ENCODE peak calls at places on chromosomes 13 and 19, in nine cellular contexts. A is breast epithelium, V is H1, T is spleen, J is stomach, U is suprapubic skin, W is transverse colon, Z is GM23338, Y is sigmoid colon. K is an unnamed sample.

GRCh38 chr19:40862785-40863184 is 12.5 kb upstream of the CYP2A6 start:
- DNase-seq in J (no peak), U (no peak), A (no peak), T (no peak), Z (no peak), W (no peak), V (no peak), Y (no peak), K (no peak)

GRCh38 chr19:8877854-8878705 is 45.9 kb downstream of the MBD3L1 start:
- DNase-seq in A (no peak), U (no peak), J (no peak), Y (no peak), Z (peak; percentile 0), W (no peak), T (no peak), V (no peak), K (no peak)

GRCh38 chr19:2424686-2425621 is 2.4 kb downstream of the TIMM13 start:
- DNase-seq in Z (peak; percentile 84), V (peak; percentile 67), J (peak; percentile 30), T (peak; percentile 86), A (no peak), Y (peak; percentile 73), U (no peak), W (no peak), K (no peak)

GRCh38 chr13:23087884-23088283 is 92.9 kb upstream of the SGCG start:
- DNase-seq in U (no peak), W (no peak), V (no peak), Z (peak; percentile 70), A (no peak), J (no peak), T (no peak), Y (no peak), K (peak; percentile 10)

GRCh38 chr13:100987993-100988392 is 313.4 kb upstream of the TMTC4 start:
- DNase-seq in J (no peak), U (no peak), W (no peak), T (no peak), Z (peak; percentile 48), A (no peak), Y (no peak), V (no peak), K (no peak)

GRCh38 chr19:30374791-30375650 is 2.8 kb downstream of the ZNF536 start:
- DNase-seq in V (no peak), U (peak; percentile 58), Z (peak; percentile 70), A (no peak), J (peak; percentile 21), Y (no peak), T (no peak), W (no peak), K (no peak)

GRCh38 chr19:38055655-38056521 is 148.9 kb downstream of the SIPA1L3 start:
- DNase-seq in U (no peak), A (no peak), Y (no peak), Z (peak; percentile 69), T (no peak), J (no peak), V (no peak), W (no peak), K (no peak)

GRCh38 chr13:113726961-113727411 is 32.0 kb upstream of the TMEM255B start:
- DNase-seq in U (no peak), T (peak; percentile 86), V (no peak), W (no peak), Z (no peak), J (no peak), Y (no peak), A (no peak), K (no peak)

GRCh38 chr13:30739646-30740642 is 4.6 kb downstream of the ALOX5AP start:
- DNase-seq in A (no peak), J (peak; percentile 27), Y (no peak), Z (no peak), T (no peak), U (peak; percentile 44), W (no peak), V (no peak), K (no peak)

GRCh38 chr13:39835253-39835652 is 179.8 kb downstream of the COG6 start:
- DNase-seq in Z (no peak), Y (no peak), V (no peak), W (no peak), A (no peak), J (no peak), U (no peak), T (no peak), K (no peak)

GRCh38 chr13:40445557-40445990 is 220.9 kb downstream of the FOXO1 start:
- DNase-seq in Y (no peak), W (peak; percentile 60), A (no peak), V (no peak), Z (peak; percentile 14), T (peak; percentile 96), U (no peak), J (peak; percentile 34), K (no peak)

GRCh38 chr13:86870388-86870966 is 800.7 kb upstream of the SLITRK5 start:
- DNase-seq in A (no peak), V (no peak), U (no peak), W (no peak), Z (peak; percentile 32), T (no peak), J (no peak), Y (no peak), K (no peak)

GRCh38 chr13:77532983-77533382 is 2.5 kb upstream of the SCEL start:
- DNase-seq in J (no peak), A (no peak), T (no peak), V (no peak), W (no peak), Z (no peak), Y (no peak), U (no peak), K (no peak)

GRCh38 chr19:4649392-4650094 is 10.2 kb downstream of the TNFAIP8L1 start:
- DNase-seq in U (no peak), A (no peak), J (no peak), T (no peak), Z (no peak), W (no peak), V (no peak), Y (no peak), K (no peak)

GRCh38 chr13:89363144-89363543 is 1692.0 kb downstream of the SLITRK5 start:
- DNase-seq in T (no peak), Z (peak; percentile 29), Y (no peak), V (no peak), U (no peak), W (no peak), A (no peak), J (no peak), K (no peak)

GRCh38 chr19:13712767-13713201 is 51.5 kb upstream of the MRI1 start:
- DNase-seq in W (no peak), V (no peak), A (no peak), U (no peak), Z (no peak), Y (no peak), T (no peak), J (no peak), K (no peak)

GRCh38 chr19:13717194-13717643 is 47.1 kb upstream of the MRI1 start:
- DNase-seq in V (no peak), U (no peak), Y (no peak), W (no peak), Z (no peak), J (no peak), A (no peak), T (no peak), K (no peak)

GRCh38 chr19:13723206-13723605 is 41.1 kb upstream of the MRI1 start:
- DNase-seq in T (no peak), Z (no peak), U (no peak), W (no peak), Y (no peak), J (no peak), A (no peak), V (no peak), K (no peak)

GRCh38 chr19:13718733-13719132 is 45.6 kb upstream of the MRI1 start:
- DNase-seq in T (no peak), W (peak; percentile 53), J (no peak), V (peak; percentile 29), A (no peak), Y (no peak), U (no peak), Z (peak; percentile 55), K (no peak)
- TF ChIP-seq CTCF in T (no peak), W (peak; percentile 40), J (no peak), V (peak; percentile 57), A (peak; percentile 16), Y (no peak), U (no peak), Z (peak; percentile 46), K (peak; percentile 73)

DNA sequence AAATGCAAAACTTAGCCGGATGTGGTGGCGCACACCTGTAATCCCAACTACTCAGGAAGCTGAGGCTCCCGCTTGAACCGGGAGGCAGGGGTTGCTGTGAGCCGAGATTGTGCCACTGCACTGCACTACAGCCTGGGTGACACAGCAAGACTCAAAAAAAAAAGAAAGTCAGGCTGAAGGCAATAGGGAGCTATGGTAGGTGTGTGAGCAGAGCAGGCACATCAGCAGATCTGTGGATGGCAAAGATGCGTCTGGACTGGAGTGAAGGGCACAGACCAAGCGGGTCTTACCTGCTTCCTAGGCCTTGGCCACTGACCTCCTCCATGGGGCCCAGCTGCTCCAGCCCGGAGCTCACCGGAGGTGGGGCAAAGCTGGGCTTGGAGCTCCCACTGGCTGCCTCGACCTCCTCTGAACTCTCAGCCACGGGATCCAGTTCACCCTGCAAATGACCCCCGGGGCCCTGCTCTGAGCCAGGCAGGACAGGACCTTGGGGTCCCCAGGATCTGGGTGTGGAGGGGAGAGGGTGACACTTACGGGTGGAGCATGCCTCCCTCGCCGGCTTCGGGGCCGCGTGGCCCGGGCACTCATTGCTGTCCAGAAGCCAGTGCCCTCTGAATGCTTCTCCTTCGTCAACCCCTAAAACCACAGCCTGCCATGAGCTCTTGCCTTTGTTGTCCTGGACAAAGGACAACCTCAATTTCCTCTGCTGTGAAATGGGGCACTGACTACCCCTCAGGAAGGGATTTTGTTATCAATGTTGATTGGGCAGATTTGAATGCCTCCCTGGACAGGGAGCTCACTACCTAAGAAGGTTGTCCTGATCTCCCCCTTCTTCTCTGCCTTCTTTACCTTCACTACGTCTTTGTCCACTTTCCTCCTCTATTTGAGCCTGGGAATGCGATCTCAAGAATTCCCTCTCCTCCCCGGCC is 569 bp downstream of the USHBP1 start:
- DNase-seq in Y (no peak), T (no peak), W (no peak), U (no peak), A (no peak), J (no peak), V (no peak), Z (no peak), K (no peak)
- H3K27ac ChIP-seq in Y (no peak overlapping the region), T (peak overlapping the region; percentile 77), W (peak overlapping the region; percentile 14), U (no peak overlapping the region), A (peak overlapping the region; percentile 63), J (peak overlapping the region; percentile 49), V (peak overlapping the region; percentile 62), Z (peak overlapping the region; percentile 40), K (no peak overlapping the region)

DNA sequence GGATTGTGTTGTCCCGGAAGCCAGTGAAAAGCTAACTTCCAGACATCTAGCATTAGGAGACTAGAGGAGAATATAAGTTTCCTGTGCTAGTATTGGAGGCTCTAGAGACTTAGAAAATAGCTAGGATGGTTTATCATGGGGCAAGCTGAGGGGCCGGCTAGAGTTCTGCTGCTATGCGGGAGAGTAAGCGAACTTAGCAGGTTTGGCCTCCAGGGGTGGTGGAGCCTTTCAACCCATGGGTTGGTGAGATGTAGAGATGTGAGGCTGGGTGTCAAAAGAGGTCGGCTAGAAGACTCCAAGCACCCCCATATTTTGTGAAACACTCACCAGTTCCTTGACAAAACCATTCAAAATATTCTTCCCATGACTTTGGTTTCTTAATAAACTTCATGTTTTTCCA is 4.4 kb downstream of the SULT2A1 start:
- DNase-seq in U (no peak), J (no peak), T (no peak), A (no peak), V (no peak), Y (peak; percentile 4), W (no peak), Z (peak; percentile 48), K (no peak)
- TF ChIP-seq POLR2AphosphoS5 in U (no peak), J (no peak), T (no peak), A (no peak), V (no peak), Y (no peak), W (no peak), Z (no peak), K (no peak)

GRCh38 chr19:19154768-19155494 is 15.1 kb downstream of the MEF2B start:
- DNase-seq in U (no peak), Z (no peak), V (no peak), J (no peak), T (no peak), Y (no peak), W (no peak), A (no peak), K (no peak)
- TF ChIP-seq CTCF in U (no peak), Z (no peak), V (peak; percentile 24), J (no peak), T (no peak), Y (no peak), W (no peak), A (no peak), K (no peak)

K was measured in Panc1.